ENCODE peak calls at places on chromosomes 4 and X, in seven cellular contexts. J, O, Y, Q, W, F and L are unnamed samples.

GRCh38 chrX:102983205-102983604 is 46.1 kb downstream of the RAB40AL start:
- DNase-seq in W (no peak), J (no peak), F (no peak), Y (no peak), O (no peak), Q (peak), L (no peak)

GRCh38 chrX:56343664-56344063 is 111.5 kb downstream of the KLF8 start:
- DNase-seq in Q (no peak), W (no peak), O (no peak), Y (no peak), F (no peak), J (no peak), L (no peak)

GRCh38 chr4:52645315-52645714 is 13.8 kb downstream of the USP46 start:
- DNase-seq in O (no peak), F (no peak), Q (no peak), W (no peak), J (no peak), Y (no peak), L (no peak)

GRCh38 chrX:101550825-101551767 is 749 bp downstream of the ARMCX1 start:
- DNase-seq in J (peak), F (peak), O (peak), W (peak), Q (no peak), Y (peak), L (peak)

GRCh38 chr4:86670739-86671138 is 76.6 kb downstream of the PTPN13 start:
- DNase-seq in O (peak), J (no peak), Q (no peak), F (peak), Y (no peak), W (peak), L (no peak)

GRCh38 chr4:74181225-74181624 is 23.3 kb downstream of the MTHFD2L start:
- DNase-seq in F (no peak), W (peak), J (no peak), Q (no peak), O (no peak), Y (no peak), L (no peak)

GRCh38 chr4:165726831-165727230 is 146.2 kb upstream of the TLL1 start:
- DNase-seq in F (no peak), Q (no peak), J (no peak), O (peak), Y (no peak), W (peak), L (no peak)

GRCh38 chrX:140765043-140765784 is 55.7 kb downstream of the LINC00632 start:
- DNase-seq in Y (no peak), O (peak), Q (no peak), W (peak), F (peak), J (peak), L (no peak)

GRCh38 chr4:158020175-158020574 is 152.7 kb downstream of the GASK1B start:
- DNase-seq in F (peak), J (no peak), Q (no peak), O (peak), W (peak), Y (no peak), L (peak)

GRCh38 chr4:168852933-168853713 is 156.9 kb downstream of the CBR4 start:
- DNase-seq in F (no peak), Q (no peak), W (no peak), O (no peak), Y (no peak), J (no peak), L (no peak)

GRCh38 chrX:110698696-110699095 is 96.9 kb downstream of the CHRDL1 start:
- DNase-seq in Q (peak), Y (no peak), W (no peak), F (no peak), O (no peak), J (no peak), L (peak)

GRCh38 chr4:170400346-170400745 is 310.6 kb upstream of the AADAT start:
- DNase-seq in F (no peak), Y (no peak), O (no peak), Q (peak), W (peak), J (peak), L (peak)

GRCh38 chr4:175290401-175290800 is 372.2 kb downstream of the ADAM29 start:
- DNase-seq in J (no peak), O (peak), W (peak), Y (no peak), Q (no peak), F (no peak), L (no peak)

GRCh38 chrX:133913658-133914388 is 71.6 kb downstream of the GPC3 start:
- DNase-seq in Y (no peak), O (no peak), W (no peak), Q (no peak), F (no peak), J (no peak), L (no peak)

GRCh38 chr4:127809173-127809800 is 27.2 kb downstream of the HSPA4L start:
- DNase-seq in J (no peak), O (peak), Q (no peak), Y (no peak), F (no peak), W (peak), L (no peak)

GRCh38 chrX:17689971-17690409 is 47.3 kb upstream of the SCML1 start:
- DNase-seq in J (peak), Q (peak), F (peak), W (peak), O (peak), Y (peak), L (peak)

GRCh38 chr4:15779336-15779735 is 1.2 kb downstream of the CD38 start:
- DNase-seq in F (peak), Q (no peak), J (peak), O (peak), Y (peak), W (peak), L (peak)

GRCh38 chr4:18021470-18021719 is 160 bp downstream of the LCORL start:
- DNase-seq in O (peak), J (peak), Q (no peak), Y (no peak), F (peak), W (no peak), L (no peak)

GRCh38 chr4:67700119-67700873 is 659 bp downstream of the UBA6 start:
- DNase-seq in J (no peak), Q (no peak), O (peak), F (peak), Y (no peak), W (peak), L (peak)

GRCh38 chrX:131831185-131831520 is 191.9 kb upstream of the STK26 start:
- DNase-seq in J (no peak), O (no peak), F (no peak), Q (no peak), W (peak), Y (no peak), L (no peak)

GRCh38 chr4:97498875-97499274 is 644.4 kb downstream of the STPG2 start:
- DNase-seq in W (peak), J (no peak), Y (no peak), Q (no peak), O (peak), F (no peak), L (no peak)